ENCODE peak calls at places on chromosomes 13 and 19, in seven cellular contexts. M is astrocyte of the spinal cord; T is brain microvascular endothelial cell; H is smooth muscle cell of the brain vasculature; Y is activated CD8-positive, alpha-beta memory T cell treated with anti-CD3 and anti-CD28 coated beads, Interleukin-2, amount 50 U/mL, for 4 hours; Z is KBM-7; W is A172. F is an unnamed sample.

GRCh38 chr19:10291554-10292205 is 1.9 kb downstream of the ICAM5 start:
- DNase-seq in M (no peak), W (no peak), T (no peak), Y (no peak), H (no peak), Z (no peak), F (no peak)

GRCh38 chr13:36551445-36551844 is 119.2 kb downstream of the CCNA1 start:
- DNase-seq in W (no peak), Z (no peak), H (no peak), Y (no peak), T (no peak), M (no peak), F (no peak)

GRCh38 chr19:10921199-10921879 is 7.1 kb downstream of the YIPF2 start:
- DNase-seq in Y (no peak), M (no peak), W (no peak), H (no peak), T (no peak), Z (no peak), F (no peak)

GRCh38 chr13:48497669-48498068 is 35.2 kb downstream of the RCBTB2 start:
- DNase-seq in H (no peak), T (no peak), M (no peak), W (no peak), Y (no peak), Z (no peak), F (no peak)

GRCh38 chr13:90615767-90616166 is 731.7 kb upstream of the MIR17HG start:
- DNase-seq in H (no peak), Y (no peak), M (no peak), Z (no peak), T (no peak), W (no peak), F (no peak)

GRCh38 chr13:21208755-21209154 is 32.3 kb downstream of the MRPL57 start:
- DNase-seq in M (no peak), W (no peak), Y (no peak), T (no peak), H (no peak), Z (no peak), F (no peak)

GRCh38 chr13:113856716-113857065 is 7.2 kb downstream of the GAS6 start:
- DNase-seq in T (no peak), Z (no peak), H (no peak), M (peak), Y (no peak), W (peak), F (no peak)

GRCh38 chr13:26133851-26134250 is 82.0 kb upstream of the SHISA2 start:
- DNase-seq in W (no peak), Z (no peak), M (no peak), T (no peak), Y (no peak), H (no peak), F (no peak)

GRCh38 chr13:71605744-71606143 is 261.3 kb downstream of the DACH1 start:
- DNase-seq in Y (no peak), T (no peak), W (no peak), Z (no peak), M (no peak), H (no peak), F (no peak)

F was measured in effector CD4-positive, alpha-beta T cell.